ENCODE peak calls at places on chromosomes 1 and 21, in seven cellular contexts. O, E, W, B, K, T and V are unnamed samples.
A peak's percentile ranks its signal among the peaks of the same experiment; 100 is the strongest.

GRCh38 chr1:10242135-10242534 is 31.8 kb downstream of the KIF1B start:
- DNase-seq in O (no peak), E (no peak), W (no peak), B (no peak), K (no peak), T (no peak), V (no peak)

GRCh38 chr1:88549536-88549935 is 134.5 kb upstream of the PKN2 start:
- DNase-seq in O (no peak), E (no peak), W (no peak), B (peak; percentile 7), K (no peak), T (no peak), V (no peak)

GRCh38 chr1:235450886-235451457 is 53.3 kb downstream of the B3GALNT2 start:
- DNase-seq in O (no peak), E (no peak), W (no peak), B (no peak), K (no peak), T (no peak), V (no peak)

GRCh38 chr1:111847519-111847918 is 91.8 kb downstream of the DDX20 start:
- DNase-seq in O (no peak), E (no peak), W (no peak), B (no peak), K (no peak), T (no peak), V (no peak)

GRCh38 chr1:27503961-27504587 is 14.1 kb upstream of the WASF2 start:
- DNase-seq in O (no peak), E (no peak), W (no peak), B (no peak), K (no peak), T (no peak), V (no peak)

GRCh38 chr1:91402023-91402422 is 2.6 kb downstream of the HFM1 start:
- DNase-seq in O (no peak), E (no peak), W (no peak), B (no peak), K (no peak), T (no peak), V (no peak)

GRCh38 chr1:7578206-7578605 is 192.9 kb upstream of the VAMP3 start:
- DNase-seq in O (no peak), E (no peak), W (no peak), B (no peak), K (no peak), T (no peak), V (no peak)

GRCh38 chr1:66758247-66758755 is 6.0 kb downstream of the DYNLT5 start:
- DNase-seq in O (no peak), E (peak; percentile 12), W (no peak), B (no peak), K (no peak), T (no peak), V (no peak)

GRCh38 chr1:206774096-206774495 is 1.8 kb upstream of the IL10 start:
- DNase-seq in O (no peak), E (no peak), W (no peak), B (no peak), K (no peak), T (no peak), V (no peak)

GRCh38 chr1:157137773-157138219 is 399 bp downstream of the ETV3 start:
- DNase-seq in O (no peak), E (no peak), W (no peak), B (peak; percentile 28), K (no peak), T (no peak), V (no peak)

GRCh38 chr1:53616511-53616910 is 122.5 kb downstream of the GLIS1 start:
- DNase-seq in O (no peak), E (no peak), W (no peak), B (no peak), K (no peak), T (no peak), V (no peak)

GRCh38 chr1:8816306-8816705 is 1.1 kb downstream of the RERE start:
- DNase-seq in O (no peak), E (peak; percentile 55), W (no peak), B (no peak), K (no peak), T (no peak), V (no peak)

GRCh38 chr1:61450454-61451213 is 274.3 kb downstream of the TM2D1 start:
- DNase-seq in O (no peak), E (no peak), W (peak; percentile 21), B (peak; percentile 61), K (no peak), T (peak; percentile 55), V (no peak)

GRCh38 chr1:84164567-84165021 is 20.5 kb downstream of the PRKACB start:
- DNase-seq in O (no peak), E (no peak), W (no peak), B (no peak), K (no peak), T (no peak), V (no peak)

GRCh38 chr1:84166797-84167196 is 22.7 kb downstream of the PRKACB start:
- DNase-seq in O (no peak), E (no peak), W (no peak), B (no peak), K (no peak), T (no peak), V (no peak)

GRCh38 chr1:84165566-84165965 is 21.5 kb downstream of the PRKACB start:
- DNase-seq in O (no peak), E (no peak), W (no peak), B (no peak), K (no peak), T (no peak), V (no peak)

GRCh38 chr1:84164156-84164555 is 20.1 kb downstream of the PRKACB start:
- DNase-seq in O (no peak), E (no peak), W (no peak), B (no peak), K (no peak), T (no peak), V (no peak)

GRCh38 chr1:84163123-84164038 is 19.3 kb downstream of the PRKACB start:
- DNase-seq in O (no peak), E (no peak), W (no peak), B (no peak), K (no peak), T (no peak), V (no peak)
- H3K4me3 ChIP-seq in O (no peak overlapping the region), E (no peak overlapping the region), W (peak overlapping the region; percentile 66), B (no peak overlapping the region), K (no peak overlapping the region), T (peak overlapping the region; percentile 13), V (no peak overlapping the region)

DNA sequence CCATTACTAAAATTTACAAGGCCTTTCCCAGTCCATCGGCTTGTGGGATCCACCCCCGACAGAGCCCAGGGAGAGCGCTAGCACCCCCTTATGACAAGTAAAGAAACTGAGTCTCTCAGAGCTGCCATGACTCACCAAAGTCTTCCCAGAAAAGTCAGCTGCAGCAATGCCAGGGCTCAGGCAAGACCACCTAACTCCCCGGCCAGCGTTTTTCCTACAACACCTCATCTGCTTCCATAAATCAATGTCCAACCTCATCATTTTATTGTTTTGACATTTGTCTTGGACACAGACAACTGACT is 15.0 kb downstream of the DHCR24 start:
- DNase-seq in O (no peak), E (no peak), W (no peak), B (no peak), K (peak; percentile 40), T (no peak), V (no peak)
- TF ChIP-seq CTCF in O (peak; percentile 11), E (peak; percentile 25), W (peak; percentile 25), B (peak; percentile 8), K (no peak), T (no peak), V (no peak)

GRCh38 chr21:44518684-44519083 is 21.3 kb downstream of the KRTAP10-1 start:
- DNase-seq in O (no peak), E (no peak), W (no peak), B (no peak), K (no peak), T (no peak), V (no peak)

GRCh38 chr21:44516342-44516741 is 23.7 kb downstream of the KRTAP10-1 start:
- DNase-seq in O (no peak), E (no peak), W (no peak), B (no peak), K (no peak), T (peak; percentile 5), V (no peak)

GRCh38 chr21:44517175-44517899 is 22.7 kb downstream of the KRTAP10-1 start:
- DNase-seq in O (no peak), E (peak; percentile 7), W (no peak), B (no peak), K (no peak), T (no peak), V (no peak)

GRCh38 chr21:44515359-44516165 is 24.4 kb downstream of the KRTAP10-1 start:
- DNase-seq in O (no peak), E (no peak), W (no peak), B (no peak), K (no peak), T (peak; percentile 5), V (no peak)

DNA sequence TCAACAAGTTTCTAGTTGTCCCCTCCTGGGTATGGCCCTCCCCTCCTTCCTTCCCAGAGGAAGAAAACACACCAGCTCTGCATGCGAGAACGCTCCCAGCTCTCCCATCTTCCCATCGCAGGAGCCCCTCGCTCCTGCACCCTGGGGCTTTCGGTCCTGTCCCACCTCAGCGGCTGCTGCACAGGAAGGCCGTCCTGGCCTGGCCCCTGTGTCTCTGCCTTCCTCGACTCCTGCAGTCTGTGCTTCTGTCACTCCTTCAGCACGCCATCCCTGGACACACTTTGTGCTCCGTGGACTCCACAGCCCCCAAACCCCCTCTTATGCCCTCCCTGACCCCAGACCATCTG is 23.2 kb downstream of the KRTAP10-1 start:
- DNase-seq in O (no peak), E (no peak), W (no peak), B (no peak), K (no peak), T (peak; percentile 1), V (no peak)
- H3K4me3 ChIP-seq in O (no peak overlapping the region), E (no peak overlapping the region), W (no peak overlapping the region), B (no peak overlapping the region), K (no peak overlapping the region), T (no peak overlapping the region), V (no peak overlapping the region)

GRCh38 chr1:202090994-202091393 is 31.7 kb upstream of the GPR37L1 start:
- DNase-seq in O (no peak), E (no peak), W (no peak), B (no peak), K (no peak), T (no peak), V (no peak)
- TF ChIP-seq CTCF in O (no peak), E (no peak), W (no peak), B (no peak), K (no peak), T (no peak), V (no peak)